ENCODE peak calls at places on chromosomes 5 and 9, in six cellular contexts. U, N, C, X, K and S are unnamed samples.

GRCh38 chr9:82035332-82035731 is 46.8 kb downstream of the SPATA31D1 start:
- DNase-seq in U (no peak), N (no peak), C (no peak), X (no peak), K (no peak), S (peak; percentile 2)

GRCh38 chr9:70392189-70392588 is 22.3 kb downstream of the KLF9 start:
- DNase-seq in U (no peak), N (no peak), C (no peak), X (no peak), K (peak; percentile 21), S (no peak)

GRCh38 chr9:107942870-107943269 is 453.3 kb upstream of the KLF4 start:
- DNase-seq in U (no peak), N (no peak), C (no peak), X (no peak), K (no peak), S (peak; percentile 31)

GRCh38 chr5:67315082-67315801 is 118.6 kb upstream of the CD180 start:
- DNase-seq in U (no peak), N (no peak), C (peak; percentile 66), X (peak; percentile 59), K (peak; percentile 86), S (peak; percentile 58)

GRCh38 chr5:2147504-2148311 is 265.0 kb upstream of the IRX4 start:
- DNase-seq in U (no peak), N (no peak), C (no peak), X (no peak), K (no peak), S (no peak)

GRCh38 chr9:85425153-85425611 is 316.6 kb downstream of the AGTPBP1 start:
- DNase-seq in U (peak; percentile 7), N (peak; percentile 3), C (peak; percentile 64), X (peak; percentile 84), K (peak; percentile 29), S (peak; percentile 46)

GRCh38 chr9:90489066-90489465 is 153.6 kb downstream of the DIRAS2 start:
- DNase-seq in U (no peak), N (no peak), C (no peak), X (no peak), K (no peak), S (no peak)

GRCh38 chr9:21002040-21002439 is 29.4 kb downstream of the HACD4 start:
- DNase-seq in U (peak; percentile 8), N (no peak), C (no peak), X (no peak), K (no peak), S (no peak)

GRCh38 chr9:111914749-111915424 is 18.3 kb downstream of the UGCG start:
- DNase-seq in U (no peak), N (no peak), C (peak; percentile 69), X (no peak), K (no peak), S (peak; percentile 49)

GRCh38 chr5:55160493-55161209 is 680 bp downstream of the GPX8 start:
- DNase-seq in U (no peak), N (no peak), C (peak; percentile 96), X (peak; percentile 67), K (peak; percentile 85), S (peak; percentile 95)

GRCh38 chr9:123685489-123686083 is 244.3 kb downstream of the DENND1A start:
- DNase-seq in U (no peak), N (no peak), C (no peak), X (no peak), K (no peak), S (no peak)

GRCh38 chr5:19175776-19176570 is 812.0 kb downstream of the CDH18 start:
- DNase-seq in U (no peak), N (no peak), C (no peak), X (no peak), K (no peak), S (no peak)